ENCODE peak calls at places on chromosomes 5 and 9, in four cellular contexts. U is GM12878, A is H1, P is HepG2. R is an unnamed sample. For H3K4me1, the result is how much of the 10 kb centered on the place peaks cover.

GRCh38 chr5:146098047-146098446 is 7.3 kb downstream of the PLAC8L1 start:
- DNase-seq in A (no peak), U (no peak), P (no peak), R (no peak)

GRCh38 chr9:107276966-107277710 is 5.9 kb upstream of the RAD23B start:
- DNase-seq in P (no peak), A (no peak), U (no peak), R (no peak)

GRCh38 chr5:157665467-157666085 is 5.8 kb upstream of the C5orf52 start:
- DNase-seq in P (peak), A (no peak), U (no peak), R (no peak)

GRCh38 chr5:144183254-144183889 is 12.7 kb downstream of the KCTD16 start:
- DNase-seq in U (no peak), A (no peak), P (no peak), R (no peak)

GRCh38 chr5:96522635-96523355 is 89.7 kb upstream of the PCSK1 start:
- DNase-seq in A (no peak), U (no peak), P (no peak), R (no peak)

GRCh38 chr5:139495644-139496435 is 13.3 kb upstream of the STING1 start:
- DNase-seq in A (no peak), P (no peak), U (no peak), R (no peak)

GRCh38 chr5:138110266-138110963 is 26.6 kb downstream of the WNT8A start:
- DNase-seq in A (no peak), U (no peak), P (no peak), R (no peak)

GRCh38 chr5:148786456-148786855 is 40.0 kb upstream of the ADRB2 start:
- DNase-seq in A (no peak), U (no peak), P (no peak), R (no peak)

GRCh38 chr5:139696167-139696893 is 48.2 kb downstream of the CXXC5 start:
- DNase-seq in U (no peak), A (no peak), P (no peak), R (no peak)

GRCh38 chr5:89956838-89957237 is 452.7 kb downstream of the CETN3 start:
- DNase-seq in P (no peak), A (no peak), U (no peak), R (no peak)

GRCh38 chr5:173512637-173513435 is 103.6 kb downstream of the BOD1 start:
- DNase-seq in P (no peak), U (peak), A (peak), R (no peak)

DNA sequence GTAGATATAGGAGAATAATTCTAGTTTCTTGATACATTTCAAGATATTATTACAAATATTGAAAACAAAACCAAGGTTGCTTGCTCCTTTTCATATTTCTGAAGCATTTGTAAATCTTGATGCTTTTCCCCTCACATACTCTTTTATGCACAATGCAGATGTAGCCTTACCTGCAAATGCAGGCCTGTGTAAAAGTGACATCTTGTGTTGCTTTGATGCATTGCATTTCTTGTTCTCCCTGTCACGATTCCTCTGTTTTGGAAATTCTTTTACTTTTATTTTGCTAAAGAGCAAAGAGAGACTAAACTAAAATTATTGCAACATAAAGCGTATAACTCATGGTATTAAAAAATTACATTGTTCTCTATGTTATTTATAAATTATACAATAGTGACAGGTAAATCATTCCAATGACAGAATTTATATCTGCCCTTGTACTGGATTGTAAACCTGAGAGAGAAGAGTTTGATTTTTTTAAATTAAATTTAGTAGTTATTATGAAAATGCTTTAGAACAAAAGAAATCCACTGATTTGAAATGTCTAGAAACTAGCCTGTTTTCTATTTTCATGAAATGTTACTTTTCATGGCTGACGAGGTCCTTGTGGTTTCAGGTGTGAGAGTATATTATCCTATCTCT is 970.0 kb downstream of the MAT2B start:
- DNase-seq in U (no peak), A (no peak), P (peak), R (no peak)
- TF ChIP-seq SUZ12 in U (no peak), A (no peak), P (no peak), R (no peak)

GRCh38 chr9:129422843-129423700 is 197.8 kb downstream of the C9orf50 start:
- DNase-seq in U (no peak), A (no peak), P (no peak), R (no peak)
- TF ChIP-seq YY1 in U (no peak), A (no peak), P (no peak), R (no peak)

GRCh38 chr5:134547999-134548626 is 22.6 kb downstream of the JADE2 start:
- DNase-seq in A (no peak), P (no peak), U (no peak), R (no peak)

GRCh38 chr5:134550271-134551214 is 25.1 kb downstream of the JADE2 start:
- DNase-seq in U (no peak), A (no peak), P (no peak), R (no peak)

GRCh38 chr5:134551891-134552290 is 26.4 kb downstream of the JADE2 start:
- DNase-seq in P (no peak), U (no peak), A (no peak), R (no peak)

GRCh38 chr5:134547579-134547978 is 22.1 kb downstream of the JADE2 start:
- DNase-seq in U (no peak), P (no peak), A (no peak), R (no peak)

GRCh38 chr5:134549714-134550113 is 24.2 kb downstream of the JADE2 start:
- DNase-seq in U (no peak), A (no peak), P (no peak), R (no peak)
- H3K4me1 ChIP-seq in U (half or more), A (under half), P (under half), R (under half)

DNA sequence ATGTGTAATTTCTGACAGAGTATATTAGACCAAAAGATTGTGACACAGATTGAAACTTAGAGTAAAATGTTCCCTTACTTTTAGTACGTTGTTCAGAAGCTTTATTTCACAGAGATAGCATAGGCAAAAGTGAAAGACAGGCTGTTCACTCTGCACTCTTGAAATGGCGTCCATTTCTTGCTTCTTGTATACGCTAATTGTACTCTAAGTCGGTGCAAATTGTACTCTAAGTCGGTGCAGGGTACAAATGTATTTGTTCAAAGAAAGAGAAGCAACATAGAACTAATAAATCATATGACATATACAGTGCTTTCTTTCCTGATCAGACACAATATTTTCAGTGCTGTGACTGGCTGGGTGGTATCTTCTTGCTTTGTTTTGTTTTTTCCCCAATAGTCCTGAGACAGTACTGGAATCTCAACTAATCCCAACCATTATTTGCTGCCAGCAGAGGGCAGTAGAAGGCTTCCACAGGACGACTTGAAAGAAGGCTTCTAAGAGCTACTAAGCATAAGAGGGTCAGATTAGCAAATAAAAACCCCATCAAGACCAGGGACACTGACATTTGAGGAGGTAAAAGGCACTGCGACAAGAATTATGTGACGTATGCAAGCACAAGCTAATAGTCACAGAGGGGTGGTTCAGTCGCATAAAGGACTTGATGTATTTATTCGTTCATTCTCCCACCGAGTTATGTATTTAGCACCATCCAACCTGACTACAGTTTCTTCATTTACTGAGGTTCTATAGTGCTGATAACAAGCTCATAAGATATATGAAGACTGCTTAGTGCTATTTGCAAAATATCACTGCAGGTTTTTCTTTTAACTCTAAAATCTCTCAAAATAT is 831.8 kb downstream of the TAF11L14 start:
- DNase-seq in P (peak), U (peak), A (peak), R (peak)
- TF ChIP-seq SUZ12 in P (no peak), U (no peak), A (no peak), R (no peak)